ENCODE peak calls at places on chromosome 22, in six cellular contexts. N, I, H, Q, U and F are unnamed samples.
A peak's percentile ranks its signal among the peaks of the same experiment; 100 is the strongest.

GRCh38 chr22:21942939-21943338 is 9.7 kb downstream of the PPM1F start:
- DNase-seq in Q (no peak), N (no peak), I (peak; percentile 80), H (no peak), U (no peak), F (no peak)

GRCh38 chr22:37957232-37957631 is 3.7 kb downstream of the POLR2F start:
- DNase-seq in I (no peak), Q (no peak), H (no peak), U (no peak), N (no peak), F (no peak)

GRCh38 chr22:25013634-25014033 is 61.1 kb downstream of the KIAA1671 start:
- DNase-seq in N (no peak), U (no peak), H (no peak), I (no peak), Q (no peak), F (no peak)

GRCh38 chr22:38657248-38657909 is 941 bp downstream of the CBY1 start:
- DNase-seq in H (no peak), I (no peak), Q (peak; percentile 69), N (no peak), U (no peak), F (no peak)

GRCh38 chr22:19641254-19641982 is 72.9 kb upstream of the SEPTIN5 start:
- DNase-seq in H (no peak), I (no peak), U (no peak), N (no peak), Q (no peak), F (no peak)

GRCh38 chr22:50696799-50697561 is 24.4 kb downstream of the SHANK3 start:
- DNase-seq in N (no peak), I (peak; percentile 64), Q (no peak), H (no peak), U (no peak), F (no peak)

GRCh38 chr22:22810471-22810870 is 77.1 kb upstream of the IGLL5 start:
- DNase-seq in U (no peak), Q (no peak), I (no peak), N (no peak), H (no peak), F (no peak)

GRCh38 chr22:28229566-28230483 is 310.8 kb upstream of the PITPNB start:
- DNase-seq in H (no peak), I (no peak), U (peak; percentile 62), Q (no peak), N (no peak), F (no peak)

GRCh38 chr22:49155809-49156580 is 671.7 kb downstream of the BRD1 start:
- DNase-seq in H (no peak), Q (no peak), U (no peak), N (no peak), I (no peak), F (no peak)

GRCh38 chr22:21937041-21937820 is 15.4 kb downstream of the PPM1F start:
- DNase-seq in Q (no peak), I (no peak), N (peak; percentile 73), H (no peak), U (no peak), F (peak; percentile 75)

GRCh38 chr22:27937453-27937852 is 18.4 kb upstream of the PITPNB start:
- DNase-seq in U (no peak), H (no peak), I (no peak), N (no peak), Q (no peak), F (no peak)

GRCh38 chr22:23182289-23183106 is 2.2 kb downstream of the BCR start:
- DNase-seq in N (no peak), H (no peak), I (no peak), U (peak; percentile 19), Q (peak; percentile 67), F (no peak)

GRCh38 chr22:32847067-32847491 is 45.6 kb downstream of the TIMP3 start:
- DNase-seq in Q (no peak), H (no peak), N (peak; percentile 88), U (no peak), I (peak; percentile 87), F (no peak)

GRCh38 chr22:23772315-23773246 is at the start of gene MMP11:
- DNase-seq in I (peak; percentile 83), Q (peak; percentile 58), U (no peak), H (no peak), N (no peak), F (no peak)

DNA sequence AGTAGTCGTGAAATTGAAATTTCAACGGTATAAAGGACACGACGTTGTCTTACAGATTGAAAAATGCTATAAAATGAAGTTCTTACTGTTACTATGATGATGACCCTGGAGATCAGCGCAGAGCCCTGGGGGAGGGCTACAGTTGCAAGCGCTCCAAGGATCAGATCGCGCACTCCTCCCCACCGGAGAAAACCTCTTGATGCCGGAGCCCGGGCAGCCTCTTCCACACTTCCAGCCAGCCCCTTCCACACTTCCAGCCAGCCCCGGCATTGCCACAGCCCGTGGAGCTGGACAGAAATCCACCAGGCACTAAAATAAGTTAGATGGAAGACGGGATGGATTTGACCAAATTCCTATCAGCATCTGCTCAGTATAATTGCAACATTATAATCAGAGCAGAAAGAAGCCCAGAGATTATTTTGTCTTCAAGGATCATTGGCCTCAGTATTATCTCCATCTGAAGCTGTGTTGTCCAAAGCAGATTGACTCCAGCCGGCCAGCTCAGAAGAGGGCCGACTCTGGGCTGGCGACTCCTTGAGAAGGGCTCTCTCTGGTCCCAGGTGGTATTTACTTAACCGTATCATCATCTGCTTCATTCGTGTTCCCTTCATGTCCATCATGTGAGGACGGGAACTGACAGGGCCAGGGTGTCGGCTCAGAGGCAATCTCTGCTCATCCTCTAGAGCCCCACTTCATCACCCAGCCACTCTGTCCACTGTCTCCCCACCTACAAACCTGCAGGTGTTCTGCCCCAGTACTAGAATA is 777 bp upstream of the MICAL3 start:
- DNase-seq in N (no peak), I (no peak), H (no peak), U (no peak), Q (no peak), F (no peak)
- H3K4me3 ChIP-seq in N (no peak overlapping the region), I (peak overlapping the region; percentile 75), H (peak overlapping the region; percentile 78), U (no peak overlapping the region), Q (no peak overlapping the region), F (peak overlapping the region; percentile 73)

GRCh38 chr22:45006101-45006872 is 3.5 kb downstream of the PHF21B start:
- DNase-seq in Q (no peak), U (no peak), I (no peak), H (no peak), N (no peak), F (no peak)

GRCh38 chr22:45007946-45008852 is 1.6 kb downstream of the PHF21B start:
- DNase-seq in H (no peak), U (no peak), Q (no peak), I (no peak), N (no peak), F (no peak)

GRCh38 chr22:45007247-45007945 is 2.4 kb downstream of the PHF21B start:
- DNase-seq in H (no peak), N (no peak), I (no peak), U (peak; percentile 27), Q (no peak), F (no peak)

GRCh38 chr22:45008853-45009751 is 703 bp downstream of the PHF21B start:
- DNase-seq in U (no peak), I (no peak), Q (no peak), H (no peak), N (no peak), F (no peak)

DNA sequence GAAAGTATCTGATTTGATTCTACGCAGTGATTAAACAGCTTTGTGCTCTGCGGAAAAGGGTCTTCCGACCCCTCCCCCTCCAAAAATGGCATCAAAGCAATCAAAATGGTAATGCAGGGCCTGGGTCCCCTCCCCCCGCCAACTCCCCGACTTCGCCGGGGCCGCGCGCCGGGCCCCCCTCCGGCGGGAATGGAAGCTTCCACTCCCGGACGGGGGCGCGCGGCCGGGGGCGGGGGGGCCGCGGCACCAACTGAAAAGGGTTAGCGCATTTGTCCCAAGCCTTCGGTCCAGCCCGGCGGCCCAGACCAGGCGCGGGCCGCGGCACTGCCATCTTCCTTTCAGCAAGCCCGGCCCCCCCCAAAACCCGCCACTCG is 2.9 kb downstream of the PHF21B start:
- DNase-seq in U (no peak), Q (no peak), N (no peak), I (peak; percentile 71), H (no peak), F (no peak)
- H3K4me3 ChIP-seq in U (no peak overlapping the region), Q (no peak overlapping the region), N (no peak overlapping the region), I (peak overlapping the region; percentile 41), H (no peak overlapping the region), F (peak overlapping the region; percentile 65)

GRCh38 chr22:47773635-47774034 is 1011.2 kb downstream of the TBC1D22A start:
- DNase-seq in H (no peak), N (no peak), Q (no peak), U (no peak), I (no peak), F (no peak)

GRCh38 chr22:47775191-47775590 is 1012.7 kb downstream of the TBC1D22A start:
- DNase-seq in N (no peak), Q (no peak), U (no peak), H (no peak), I (no peak), F (no peak)

GRCh38 chr22:47776329-47776728 is 1013.9 kb downstream of the TBC1D22A start:
- DNase-seq in U (no peak), H (no peak), I (no peak), Q (no peak), N (no peak), F (no peak)

GRCh38 chr22:47777426-47777825 is 1015.0 kb downstream of the TBC1D22A start:
- DNase-seq in N (no peak), I (no peak), Q (no peak), U (no peak), H (no peak), F (no peak)

GRCh38 chr22:47775686-47776085 is 1013.2 kb downstream of the TBC1D22A start:
- DNase-seq in Q (no peak), H (no peak), N (no peak), I (no peak), U (no peak), F (no peak)
- H3K4me3 ChIP-seq in Q (no peak overlapping the region), H (no peak overlapping the region), N (no peak overlapping the region), I (no peak overlapping the region), U (no peak overlapping the region), F (no peak overlapping the region)

DNA sequence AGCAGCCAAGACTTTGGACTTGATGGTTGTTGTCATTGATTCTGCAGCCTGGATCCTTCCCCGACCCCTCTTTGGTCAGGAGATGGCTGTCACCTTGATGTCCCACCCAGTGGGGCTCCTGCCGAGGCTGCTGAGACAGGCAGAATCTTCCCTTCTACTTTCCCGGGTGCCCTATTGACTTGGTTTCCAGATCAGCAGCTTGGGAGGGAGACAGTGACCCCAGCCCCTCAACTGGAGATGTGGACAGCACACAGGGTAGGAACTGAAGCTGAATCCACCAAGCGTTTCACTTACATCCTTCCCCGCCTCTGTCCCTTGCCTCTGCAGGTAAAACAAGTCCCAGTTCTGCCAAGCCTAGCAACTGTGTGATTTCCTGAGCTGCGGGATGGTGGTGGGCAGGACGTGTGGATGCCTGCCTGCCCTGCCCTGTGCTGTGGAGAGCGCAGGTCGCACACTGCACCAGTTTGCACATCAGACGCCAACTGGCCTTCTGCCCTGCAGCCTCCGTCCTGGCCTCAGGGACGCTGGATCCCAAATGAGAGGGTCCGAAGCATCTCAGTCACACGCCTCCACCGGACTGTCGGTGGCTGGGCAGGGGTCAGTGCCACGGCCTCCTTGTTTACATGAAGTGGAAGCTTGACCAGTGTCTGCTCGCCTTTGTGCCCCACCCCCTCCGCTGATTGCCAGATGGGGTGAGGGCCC is 34.6 kb downstream of the FAM83F start:
- DNase-seq in I (no peak), H (no peak), U (no peak), Q (no peak), N (no peak), F (no peak)
- H3K4me3 ChIP-seq in I (no peak overlapping the region), H (no peak overlapping the region), U (no peak overlapping the region), Q (no peak overlapping the region), N (no peak overlapping the region), F (no peak overlapping the region)